ENCODE peak calls at places on chromosomes 1 and 21, in nine cellular contexts. One of them, this sample, is unnamed.

GRCh38 chr1:243798726-243799125 is 51.3 kb downstream of the AKT3 start:
- DNase-seq in T-cell: no peak
- DNase-seq in type B pancreatic cell: no peak
- DNase-seq in anterior cingulate cortex: no peak
- DNase-seq in H54: peak; percentile 49
- DNase-seq in AG04449: peak; percentile 81
- DNase-seq in NCI-H1694 treated with DMSO at 0.1 percent for 48 hours: no peak
- DNase-seq in M059J: peak; percentile 93
- DNase-seq in aorta: no peak
- DNase-seq in this sample: peak; percentile 30

GRCh38 chr1:65362545-65362944 is 53.2 kb downstream of the DNAJC6 start:
- DNase-seq in type B pancreatic cell: no peak
- DNase-seq in M059J: no peak
- DNase-seq in AG04449: no peak
- DNase-seq in T-cell: no peak
- DNase-seq in aorta: no peak
- DNase-seq in NCI-H1694 treated with DMSO at 0.1 percent for 48 hours: no peak
- DNase-seq in H54: no peak
- DNase-seq in anterior cingulate cortex: no peak
- DNase-seq in this sample: no peak

GRCh38 chr1:161792740-161793139 is 26.6 kb downstream of the ATF6 start:
- DNase-seq in AG04449: peak; percentile 51
- DNase-seq in H54: peak; percentile 35
- DNase-seq in aorta: no peak
- DNase-seq in NCI-H1694 treated with DMSO at 0.1 percent for 48 hours: peak; percentile 75
- DNase-seq in T-cell: no peak
- DNase-seq in anterior cingulate cortex: no peak
- DNase-seq in M059J: peak; percentile 89
- DNase-seq in type B pancreatic cell: no peak
- DNase-seq in this sample: peak; percentile 49

GRCh38 chr1:101506541-101507164 is 269.8 kb downstream of the S1PR1 start:
- DNase-seq in type B pancreatic cell: no peak
- DNase-seq in H54: peak; percentile 6
- DNase-seq in T-cell: no peak
- DNase-seq in NCI-H1694 treated with DMSO at 0.1 percent for 48 hours: peak; percentile 7
- DNase-seq in AG04449: no peak
- DNase-seq in M059J: peak; percentile 43
- DNase-seq in aorta: no peak
- DNase-seq in anterior cingulate cortex: no peak
- DNase-seq in this sample: peak; percentile 2

GRCh38 chr1:203607169-203607873 is 19.3 kb upstream of the ATP2B4 start:
- DNase-seq in T-cell: peak; percentile 72
- DNase-seq in M059J: peak; percentile 97
- DNase-seq in type B pancreatic cell: no peak
- DNase-seq in AG04449: peak; percentile 75
- DNase-seq in NCI-H1694 treated with DMSO at 0.1 percent for 48 hours: no peak
- DNase-seq in aorta: peak; percentile 68
- DNase-seq in H54: peak; percentile 75
- DNase-seq in anterior cingulate cortex: no peak
- DNase-seq in this sample: peak; percentile 63

GRCh38 chr1:20184997-20185833 is 681 bp upstream of the UBXN10 start:
- DNase-seq in AG04449: no peak
- DNase-seq in T-cell: peak; percentile 61
- DNase-seq in NCI-H1694 treated with DMSO at 0.1 percent for 48 hours: no peak
- DNase-seq in anterior cingulate cortex: no peak
- DNase-seq in H54: no peak
- DNase-seq in aorta: no peak
- DNase-seq in M059J: no peak
- DNase-seq in type B pancreatic cell: no peak
- DNase-seq in this sample: no peak

GRCh38 chr21:44866780-44867179 is 6.7 kb downstream of the PTTG1IP start:
- DNase-seq in NCI-H1694 treated with DMSO at 0.1 percent for 48 hours: peak; percentile 42
- DNase-seq in anterior cingulate cortex: peak; percentile 72
- DNase-seq in aorta: peak; percentile 37
- DNase-seq in H54: no peak
- DNase-seq in T-cell: no peak
- DNase-seq in AG04449: no peak
- DNase-seq in type B pancreatic cell: no peak
- DNase-seq in M059J: peak; percentile 56
- DNase-seq in this sample: no peak

GRCh38 chr1:150551784-150552691 is 2.8 kb downstream of the ADAMTSL4 start:
- DNase-seq in T-cell: no peak
- DNase-seq in anterior cingulate cortex: no peak
- DNase-seq in AG04449: no peak
- DNase-seq in NCI-H1694 treated with DMSO at 0.1 percent for 48 hours: no peak
- DNase-seq in H54: peak; percentile 88
- DNase-seq in aorta: peak; percentile 95
- DNase-seq in type B pancreatic cell: no peak
- DNase-seq in M059J: peak; percentile 83
- DNase-seq in this sample: peak; percentile 83

GRCh38 chr1:241356519-241357365 is at the start of gene RGS7:
- DNase-seq in T-cell: no peak
- DNase-seq in aorta: peak; percentile 45
- DNase-seq in H54: peak; percentile 62
- DNase-seq in type B pancreatic cell: peak; percentile 79
- DNase-seq in NCI-H1694 treated with DMSO at 0.1 percent for 48 hours: peak; percentile 64
- DNase-seq in AG04449: no peak
- DNase-seq in anterior cingulate cortex: peak; percentile 59
- DNase-seq in M059J: peak; percentile 66
- DNase-seq in this sample: no peak

GRCh38 chr1:225866061-225866844 is 15.9 kb downstream of the TMEM63A start:
- DNase-seq in H54: peak; percentile 51
- DNase-seq in T-cell: peak; percentile 79
- DNase-seq in aorta: peak; percentile 71
- DNase-seq in type B pancreatic cell: no peak
- DNase-seq in anterior cingulate cortex: no peak
- DNase-seq in AG04449: no peak
- DNase-seq in M059J: peak; percentile 93
- DNase-seq in NCI-H1694 treated with DMSO at 0.1 percent for 48 hours: no peak
- DNase-seq in this sample: no peak

GRCh38 chr1:35278886-35279554 is 10.5 kb downstream of the ZMYM4 start:
- DNase-seq in H54: no peak
- DNase-seq in anterior cingulate cortex: no peak
- DNase-seq in T-cell: no peak
- DNase-seq in M059J: no peak
- DNase-seq in NCI-H1694 treated with DMSO at 0.1 percent for 48 hours: no peak
- DNase-seq in aorta: no peak
- DNase-seq in type B pancreatic cell: no peak
- DNase-seq in AG04449: no peak
- DNase-seq in this sample: no peak

GRCh38 chr21:19913995-19914394 is 1084.2 kb upstream of the NCAM2 start:
- DNase-seq in AG04449: no peak
- DNase-seq in T-cell: no peak
- DNase-seq in M059J: no peak
- DNase-seq in anterior cingulate cortex: no peak
- DNase-seq in NCI-H1694 treated with DMSO at 0.1 percent for 48 hours: no peak
- DNase-seq in H54: no peak
- DNase-seq in type B pancreatic cell: no peak
- DNase-seq in aorta: no peak
- DNase-seq in this sample: no peak

GRCh38 chr1:93358293-93358692 is 12.6 kb downstream of the DR1 start:
- DNase-seq in NCI-H1694 treated with DMSO at 0.1 percent for 48 hours: no peak
- DNase-seq in T-cell: no peak
- DNase-seq in anterior cingulate cortex: no peak
- DNase-seq in AG04449: no peak
- DNase-seq in M059J: no peak
- DNase-seq in H54: no peak
- DNase-seq in aorta: no peak
- DNase-seq in type B pancreatic cell: no peak
- DNase-seq in this sample: no peak

GRCh38 chr21:19547951-19548635 is 1144.5 kb upstream of the TMPRSS15 start:
- DNase-seq in type B pancreatic cell: no peak
- DNase-seq in aorta: no peak
- DNase-seq in NCI-H1694 treated with DMSO at 0.1 percent for 48 hours: no peak
- DNase-seq in H54: no peak
- DNase-seq in AG04449: no peak
- DNase-seq in T-cell: no peak
- DNase-seq in anterior cingulate cortex: no peak
- DNase-seq in M059J: no peak
- DNase-seq in this sample: no peak

This sample was measured in AG09319.